ENCODE peak calls at places on chromosomes 16 and 17, in ten cellular contexts. G is posterior cingulate gyrus; Q is hypothalamus; L is activated T-cell treated with anti-CD3 and anti-CD28 coated beads, Interleukin-2, amount 50 U/mL, for 72 hours; O is nephron progenitor cell; Z is CD8-positive, alpha-beta memory T cell; W is NCI-H748 treated with DMSO at 0.1 percent for 48 hours; P is HTR-8/SVneo; X is activated naive CD4-positive, alpha-beta T cell; F is stimulated activated CD8-positive, alpha-beta memory T cell treated with anti-CD3 and anti-CD28 coated beads, Interleukin-2, amount 100 ng/mL, for 1 hour. B is an unnamed sample.

GRCh38 chr17:43641416-43641815 is 20.3 kb downstream of the MEOX1 start:
- DNase-seq in G (no peak), Q (no peak), L (no peak), O (no peak), Z (no peak), W (no peak), P (no peak), X (no peak), F (no peak), B (no peak)

GRCh38 chr16:57758331-57759117 is 23.0 kb downstream of the KATNB1 start:
- DNase-seq in G (no peak), Q (no peak), L (no peak), O (no peak), Z (peak; percentile 38), W (no peak), P (no peak), X (no peak), F (no peak), B (no peak)

GRCh38 chr16:3152273-3153076 is 17.6 kb downstream of the ZNF213 start:
- DNase-seq in G (peak; percentile 87), Q (peak; percentile 73), L (peak; percentile 83), O (peak; percentile 93), Z (peak; percentile 83), W (peak; percentile 83), P (peak; percentile 73), X (peak; percentile 70), F (peak; percentile 59), B (peak; percentile 55)

GRCh38 chr16:14098081-14098480 is 27.0 kb downstream of the MRTFB start:
- DNase-seq in G (no peak), Q (no peak), L (no peak), O (no peak), Z (no peak), W (no peak), P (no peak), X (no peak), F (no peak), B (no peak)

GRCh38 chr16:19837984-19838707 is 46.5 kb downstream of the GPRC5B start:
- DNase-seq in G (no peak), Q (no peak), L (no peak), O (no peak), Z (no peak), W (no peak), P (no peak), X (no peak), F (no peak), B (no peak)

GRCh38 chr16:13136896-13137295 is 235.5 kb downstream of the SHISA9 start:
- DNase-seq in G (no peak), Q (no peak), L (no peak), O (no peak), Z (no peak), W (no peak), P (no peak), X (no peak), F (no peak), B (no peak)

GRCh38 chr17:1454541-1454940 is 1.5 kb downstream of the CRK start:
- DNase-seq in G (no peak), Q (no peak), L (no peak), O (no peak), Z (no peak), W (no peak), P (no peak), X (no peak), F (no peak), B (no peak)

GRCh38 chr16:78551487-78552085 is 452.1 kb downstream of the WWOX start:
- DNase-seq in G (no peak), Q (no peak), L (no peak), O (no peak), Z (no peak), W (peak; percentile 95), P (no peak), X (no peak), F (no peak), B (no peak)

GRCh38 chr17:19570497-19571151 is 37.0 kb downstream of the SLC47A1 start:
- DNase-seq in G (no peak), Q (no peak), L (no peak), O (no peak), Z (no peak), W (no peak), P (no peak), X (no peak), F (no peak), B (no peak)

GRCh38 chr16:85398688-85399582 is 214.2 kb upstream of the GSE1 start:
- DNase-seq in G (no peak), Q (no peak), L (no peak), O (peak; percentile 1), Z (peak; percentile 21), W (no peak), P (no peak), X (no peak), F (no peak), B (no peak)

GRCh38 chr17:63647065-63647725 is 25.0 kb downstream of the MAP3K3 start:
- DNase-seq in G (no peak), Q (no peak), L (no peak), O (no peak), Z (no peak), W (no peak), P (no peak), X (no peak), F (no peak), B (no peak)

GRCh38 chr16:67967956-67968439 is 439 bp downstream of the SLC12A4 start:
- DNase-seq in G (peak; percentile 34), Q (no peak), L (peak; percentile 64), O (peak; percentile 67), Z (no peak), W (no peak), P (no peak), X (no peak), F (no peak), B (no peak)

GRCh38 chr17:33204156-33204555 is 88.9 kb downstream of the ASIC2 start:
- DNase-seq in G (no peak), Q (no peak), L (no peak), O (no peak), Z (no peak), W (no peak), P (no peak), X (no peak), F (no peak), B (no peak)

B was measured in amniotic stem cell.